ENCODE peak calls at places on chromosomes 2 and 18, in four cellular contexts. S is body of pancreas, Y is OCI-LY7, Q is endothelial cell. V is an unnamed sample.
A peak's percentile ranks its signal among the peaks of the same experiment; 100 is the strongest.

GRCh38 chr2:44124502-44124901 is 44.2 kb upstream of the PPM1B start:
- DNase-seq in S (no peak), Y (no peak), Q (no peak), V (no peak)

GRCh38 chr18:67525328-67526110 is 9.0 kb upstream of the DSEL start:
- DNase-seq in S (peak; percentile 74), Y (no peak), Q (no peak), V (no peak)

GRCh38 chr2:174327559-174327897 is 7.2 kb upstream of the SP9 start:
- DNase-seq in S (no peak), Y (no peak), Q (no peak), V (no peak)

GRCh38 chr2:49832555-49832954 is 678.2 kb upstream of the FSHR start:
- DNase-seq in S (no peak), Y (no peak), Q (no peak), V (no peak)

GRCh38 chr18:50203801-50204604 is 9.1 kb upstream of the MYO5B start:
- DNase-seq in S (peak; percentile 70), Y (no peak), Q (peak; percentile 64), V (peak; percentile 31)

GRCh38 chr2:61396005-61396404 is 74.9 kb downstream of the USP34 start:
- DNase-seq in S (no peak), Y (no peak), Q (no peak), V (no peak)

GRCh38 chr2:43841949-43842865 is 3.4 kb downstream of the ABCG8 start:
- DNase-seq in S (no peak), Y (no peak), Q (no peak), V (no peak)

GRCh38 chr18:74204543-74205152 is 56.3 kb downstream of the TIMM21 start:
- DNase-seq in S (no peak), Y (no peak), Q (no peak), V (peak; percentile 31)

GRCh38 chr2:15668611-15669305 is 77.1 kb downstream of the DDX1 start:
- DNase-seq in S (no peak), Y (no peak), Q (no peak), V (no peak)

GRCh38 chr18:23772327-23772920 is 83.2 kb downstream of the LAMA3 start:
- DNase-seq in S (no peak), Y (no peak), Q (no peak), V (no peak)

GRCh38 chr2:151043484-151043883 is 218.2 kb downstream of the RBM43 start:
- DNase-seq in S (no peak), Y (no peak), Q (no peak), V (no peak)

GRCh38 chr2:29293830-29294438 is 178.7 kb downstream of the CLIP4 start:
- DNase-seq in S (peak; percentile 60), Y (peak; percentile 13), Q (peak; percentile 63), V (peak; percentile 42)

GRCh38 chr18:11391636-11392035 is 217.8 kb upstream of the SLC35G4 start:
- DNase-seq in S (no peak), Y (no peak), Q (no peak), V (no peak)

GRCh38 chr18:2799369-2799768 is 47.4 kb upstream of the EMILIN2 start:
- DNase-seq in S (no peak), Y (no peak), Q (no peak), V (no peak)

GRCh38 chr2:237697586-237698337 is 70.4 kb downstream of the LRRFIP1 start:
- DNase-seq in S (no peak), Y (peak; percentile 72), Q (no peak), V (peak; percentile 73)

GRCh38 chr2:58120626-58121229 is 74.1 kb downstream of the VRK2 start:
- DNase-seq in S (no peak), Y (no peak), Q (no peak), V (no peak)

GRCh38 chr2:112583497-112584133 is 794 bp upstream of the CHCHD5 start:
- DNase-seq in S (no peak), Y (no peak), Q (no peak), V (no peak)

GRCh38 chr2:182077451-182078142 is 91.9 kb downstream of the PPP1R1C start:
- DNase-seq in S (peak; percentile 61), Y (peak; percentile 64), Q (peak; percentile 39), V (peak; percentile 31)

GRCh38 chr2:71526131-71526530 is 72.8 kb downstream of the DYSF start:
- DNase-seq in S (no peak), Y (no peak), Q (no peak), V (no peak)

GRCh38 chr2:109063326-109063670 is 65.7 kb upstream of the SH3RF3 start:
- DNase-seq in S (no peak), Y (no peak), Q (no peak), V (peak; percentile 8)

GRCh38 chr2:113342650-113343049 is 63.9 kb upstream of the PAX8 start:
- DNase-seq in S (no peak), Y (no peak), Q (no peak), V (peak; percentile 28)

GRCh38 chr18:34871435-34871834 is 161.3 kb downstream of the DTNA start:
- DNase-seq in S (no peak), Y (no peak), Q (no peak), V (peak; percentile 47)

GRCh38 chr18:54330768-54331548 is 26.7 kb downstream of the STARD6 start:
- DNase-seq in S (no peak), Y (peak; percentile 4), Q (no peak), V (no peak)

GRCh38 chr2:71453404-71454220 is at the start of gene DYSF:
- DNase-seq in S (peak; percentile 36), Y (no peak), Q (peak; percentile 63), V (peak; percentile 20)

GRCh38 chr18:40867452-40867851 is 1087.6 kb upstream of the PIK3C3 start:
- DNase-seq in S (no peak), Y (no peak), Q (no peak), V (no peak)

GRCh38 chr18:33700513-33700976 is 122.5 kb downstream of the ASXL3 start:
- DNase-seq in S (no peak), Y (no peak), Q (no peak), V (no peak)

GRCh38 chr2:188403676-188404075 is 112.0 kb downstream of the GULP1 start:
- DNase-seq in S (no peak), Y (no peak), Q (no peak), V (no peak)

GRCh38 chr2:241655516-241656189 is 18.2 kb downstream of the ATG4B start:
- DNase-seq in S (no peak), Y (no peak), Q (no peak), V (no peak)

GRCh38 chr2:239259603-239260298 is 141.1 kb downstream of the HDAC4 start:
- DNase-seq in S (no peak), Y (peak; percentile 8), Q (no peak), V (peak; percentile 48)

GRCh38 chr2:10992023-10992791 is 80.5 kb downstream of the KCNF1 start:
- DNase-seq in S (no peak), Y (no peak), Q (no peak), V (no peak)

GRCh38 chr2:144583741-144584453 is 64.0 kb upstream of the ZEB2 start:
- DNase-seq in S (no peak), Y (no peak), Q (no peak), V (peak; percentile 8)

GRCh38 chr18:48767090-48767670 is 183.6 kb downstream of the SMAD7 start:
- DNase-seq in S (no peak), Y (no peak), Q (no peak), V (no peak)

GRCh38 chr2:205405194-205405593 is 277.1 kb upstream of the NRP2 start:
- DNase-seq in S (no peak), Y (no peak), Q (no peak), V (no peak)

GRCh38 chr2:232838406-232838874 is 31.6 kb upstream of the SNORC start:
- DNase-seq in S (no peak), Y (peak; percentile 90), Q (no peak), V (peak; percentile 82)

GRCh38 chr2:70981866-70982810 is 3.7 kb downstream of the ANKRD53 start:
- DNase-seq in S (peak; percentile 10), Y (no peak), Q (no peak), V (no peak)

GRCh38 chr2:118527571-118527970 is 319.9 kb downstream of the EN1 start:
- DNase-seq in S (no peak), Y (no peak), Q (no peak), V (no peak)

GRCh38 chr18:9613550-9614400 is 584 bp downstream of the PPP4R1 start:
- DNase-seq in S (peak; percentile 62), Y (peak; percentile 68), Q (peak; percentile 77), V (peak; percentile 56)
- TF ChIP-seq CTCF in S (no peak), Y (no peak), Q (no peak), V (no peak)

GRCh38 chr2:173043897-173044472 is 31.7 kb upstream of the MAP3K20 start:
- DNase-seq in S (no peak), Y (no peak), Q (no peak), V (no peak)

GRCh38 chr2:173048530-173048900 is 27.1 kb upstream of the MAP3K20 start:
- DNase-seq in S (no peak), Y (no peak), Q (no peak), V (no peak)

GRCh38 chr2:173048901-173049661 is 26.6 kb upstream of the MAP3K20 start:
- DNase-seq in S (peak; percentile 80), Y (no peak), Q (no peak), V (peak; percentile 49)

GRCh38 chr2:173043466-173043865 is 32.2 kb upstream of the MAP3K20 start:
- DNase-seq in S (peak; percentile 31), Y (no peak), Q (no peak), V (no peak)

DNA sequence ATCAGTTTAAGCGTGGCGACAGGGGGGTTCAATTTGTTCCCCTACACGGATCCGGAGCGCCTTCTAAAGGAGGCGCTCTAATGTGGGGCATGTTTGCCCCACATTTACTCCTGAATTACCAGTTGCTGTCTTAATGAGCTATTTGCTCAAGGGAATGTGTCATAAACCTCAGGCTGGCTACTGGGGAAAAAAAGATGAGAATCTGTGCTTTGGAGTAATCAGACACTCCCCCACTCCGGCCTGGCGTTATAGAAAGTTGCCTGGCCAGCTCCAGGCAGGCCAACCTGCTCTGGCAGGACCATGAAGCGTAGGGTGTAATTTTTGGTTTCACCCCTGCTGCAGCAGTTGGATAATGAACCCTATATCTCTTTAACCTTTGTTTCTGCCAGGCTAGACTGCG is 31.0 kb upstream of the MAP3K20 start:
- DNase-seq in S (no peak), Y (no peak), Q (no peak), V (no peak)
- TF ChIP-seq CTCF in S (no peak), Y (no peak), Q (no peak), V (no peak)

GRCh38 chr2:89818873-89819272 is 1127.4 kb downstream of the RPIA start:
- DNase-seq in S (no peak), Y (no peak), Q (no peak), V (no peak)
- TF ChIP-seq CTCF in S (no peak), Y (no peak), Q (no peak), V (no peak)

GRCh38 chr2:27842894-27843293 is 47.3 kb downstream of the RBKS start:
- DNase-seq in S (no peak), Y (no peak), Q (no peak), V (no peak)
- TF ChIP-seq CTCF in S (no peak), Y (no peak), Q (no peak), V (no peak)

GRCh38 chr18:37393945-37394609 is 171.5 kb downstream of the CELF4 start:
- DNase-seq in S (peak; percentile 58), Y (no peak), Q (peak; percentile 66), V (peak; percentile 7)
- TF ChIP-seq CTCF in S (no peak), Y (no peak), Q (no peak), V (no peak)

DNA sequence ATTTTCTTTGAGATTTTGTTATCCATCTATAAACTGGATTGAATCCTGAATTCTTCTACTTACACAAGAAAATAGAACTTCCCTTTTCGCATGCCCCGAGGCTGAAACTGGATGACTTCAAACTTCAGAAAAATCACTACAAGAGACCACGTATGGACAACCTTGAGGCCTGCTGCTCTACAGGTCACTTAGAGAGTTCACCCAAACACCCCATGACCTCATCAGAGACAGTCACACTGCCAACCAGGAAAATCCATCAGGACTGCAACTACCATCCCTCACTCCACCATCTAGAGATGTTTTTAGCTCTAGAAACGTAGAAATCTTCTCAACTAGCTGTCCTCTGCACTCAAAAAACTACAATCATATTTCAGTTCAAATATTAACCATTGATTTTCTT is 18.6 kb upstream of the GPC1 start:
- DNase-seq in S (no peak), Y (no peak), Q (no peak), V (no peak)
- TF ChIP-seq CTCF in S (no peak), Y (no peak), Q (no peak), V (no peak)

GRCh38 chr18:79620586-79621165 is 58.9 kb upstream of the CTDP1 start:
- DNase-seq in S (no peak), Y (no peak), Q (no peak), V (no peak)
- TF ChIP-seq CTCF in S (no peak), Y (no peak), Q (no peak), V (no peak)

V was measured in activated CD8-positive, alpha-beta T cell treated with anti-CD3 and anti-CD28 coated beads for 36 hours.